ENCODE peak calls at places on chromosomes 13 and 19, in seven cellular contexts. V, A, T, N, D, J and H are unnamed samples.

GRCh38 chr19:45809643-45810159 is 5.4 kb downstream of the RSPH6A start:
- DNase-seq in N (peak), T (peak), D (peak), J (peak), V (no peak), A (no peak), H (no peak)

GRCh38 chr13:73827434-73827833 is 306.8 kb downstream of the KLF12 start:
- DNase-seq in T (no peak), A (no peak), J (no peak), D (no peak), V (no peak), N (no peak), H (no peak)

GRCh38 chr13:94256671-94257070 is 222.8 kb downstream of the DCT start:
- DNase-seq in T (no peak), V (no peak), A (no peak), J (no peak), N (no peak), D (no peak), H (no peak)

GRCh38 chr13:109722068-109722467 is 64.3 kb downstream of the IRS2 start:
- DNase-seq in T (no peak), A (no peak), V (no peak), J (no peak), D (no peak), N (no peak), H (no peak)

GRCh38 chr19:43525836-43526771 is 897 bp downstream of the ETHE1 start:
- DNase-seq in N (peak), A (no peak), J (no peak), V (no peak), D (no peak), T (peak), H (no peak)

GRCh38 chr13:33637978-33638743 is 179.8 kb upstream of the RFC3 start:
- DNase-seq in A (no peak), T (peak), N (no peak), D (no peak), V (no peak), J (no peak), H (no peak)

GRCh38 chr13:99165753-99166587 is 34.7 kb upstream of the UBAC2 start:
- DNase-seq in J (no peak), D (no peak), A (peak), V (no peak), T (no peak), N (peak), H (no peak)

GRCh38 chr13:84126671-84127171 is 244.4 kb upstream of the SLITRK1 start:
- DNase-seq in A (no peak), N (peak), D (peak), J (no peak), T (no peak), V (no peak), H (no peak)

GRCh38 chr19:11446652-11447301 is 11.3 kb downstream of the PRKCSH start:
- DNase-seq in D (peak), N (no peak), J (no peak), A (peak), V (no peak), T (peak), H (no peak)

GRCh38 chr19:2081873-2082810 is 14.0 kb downstream of the MOB3A start:
- DNase-seq in T (no peak), A (peak), V (peak), D (peak), J (no peak), N (peak), H (no peak)

GRCh38 chr13:31174018-31174417 is 12.3 kb upstream of the HSPH1 start:
- DNase-seq in J (no peak), A (no peak), D (no peak), T (peak), V (no peak), N (no peak), H (no peak)

GRCh38 chr13:101799196-101799595 is 346.7 kb downstream of the ITGBL1 start:
- DNase-seq in A (no peak), D (no peak), T (no peak), V (no peak), N (no peak), J (no peak), H (no peak)

GRCh38 chr13:25018729-25019115 is 77.2 kb upstream of the PABPC3 start:
- DNase-seq in V (no peak), A (no peak), T (no peak), D (peak), N (no peak), J (no peak), H (no peak)

GRCh38 chr19:27774827-27775226 is 1438.1 kb downstream of the UQCRFS1 start:
- DNase-seq in V (no peak), D (peak), A (no peak), T (no peak), N (peak), J (no peak), H (peak)

GRCh38 chr19:49890349-49891311 is 6.1 kb downstream of the IL4I1 start:
- DNase-seq in A (peak), J (no peak), N (no peak), D (peak), T (peak), V (peak), H (no peak)

GRCh38 chr13:42041684-42042035 is 6.8 kb upstream of the DGKH start:
- DNase-seq in D (peak), V (no peak), T (peak), J (no peak), N (no peak), A (peak), H (peak)

GRCh38 chr19:29381353-29382203 is 144.2 kb upstream of the VSTM2B start:
- DNase-seq in D (no peak), V (no peak), A (no peak), T (no peak), N (no peak), J (no peak), H (no peak)

GRCh38 chr13:68748038-68748437 is 1359.6 kb upstream of the ATXN8OS start:
- DNase-seq in J (no peak), N (no peak), A (no peak), T (no peak), D (no peak), V (no peak), H (no peak)

GRCh38 chr19:55224038-55224665 is 4.4 kb downstream of the TMEM86B start:
- DNase-seq in T (no peak), A (no peak), J (no peak), N (no peak), D (no peak), V (no peak), H (no peak)